ENCODE peak calls at places on chromosomes 5 and 9, in five cellular contexts. V is A549, P is progenitor cell of endocrine pancreas, W is anterior cingulate cortex, N is tibial artery. R is an unnamed sample.

GRCh38 chr9:134433101-134433500 is 106.8 kb downstream of the RXRA start:
- DNase-seq in V (no peak), P (no peak), W (peak), N (peak), R (peak)

GRCh38 chr9:86082870-86083269 is 16.5 kb downstream of the GOLM1 start:
- DNase-seq in V (no peak), P (no peak), W (no peak), N (no peak), R (no peak)

GRCh38 chr9:19269582-19269981 is 39.1 kb downstream of the DENND4C start:
- DNase-seq in V (no peak), P (no peak), W (no peak), N (no peak), R (no peak)

GRCh38 chr9:131382850-131383729 is 10.8 kb upstream of the PRRC2B start:
- DNase-seq in V (peak), P (no peak), W (no peak), N (no peak), R (no peak)

GRCh38 chr5:172059661-172060100 is 53.2 kb upstream of the FBXW11 start:
- DNase-seq in V (peak), P (no peak), W (no peak), N (no peak), R (no peak)

GRCh38 chr9:70046274-70047070 is 2.8 kb downstream of the MAMDC2 start:
- DNase-seq in V (no peak), P (no peak), W (no peak), N (peak), R (no peak)

GRCh38 chr5:191036-191948 is at the start of gene LRRC14B:
- DNase-seq in V (no peak), P (no peak), W (peak), N (peak), R (peak)

GRCh38 chr9:121289554-121290370 is 21.8 kb downstream of the GSN start:
- DNase-seq in V (no peak), P (no peak), W (no peak), N (peak), R (no peak)

GRCh38 chr5:88979244-88979643 is 96.3 kb upstream of the MEF2C start:
- DNase-seq in V (no peak), P (no peak), W (no peak), N (no peak), R (no peak)

GRCh38 chr9:89880721-89881120 is 275.9 kb downstream of the GADD45G start:
- DNase-seq in V (no peak), P (no peak), W (no peak), N (peak), R (no peak)

GRCh38 chr9:109640232-109641078 is 139.5 kb upstream of the PALM2AKAP2 start:
- DNase-seq in V (peak), P (peak), W (peak), N (peak), R (no peak)

GRCh38 chr5:136134653-136135052 is 2.0 kb downstream of the SMAD5 start:
- DNase-seq in V (no peak), P (no peak), W (no peak), N (no peak), R (no peak)

GRCh38 chr9:124018731-124019697 is 7.4 kb downstream of the LHX2 start:
- DNase-seq in V (no peak), P (no peak), W (no peak), N (peak), R (no peak)

GRCh38 chr5:14834062-14834461 is 37.5 kb downstream of the ANKH start:
- DNase-seq in V (no peak), P (no peak), W (no peak), N (no peak), R (no peak)

GRCh38 chr5:137699291-137700281 is 36.3 kb downstream of the KLHL3 start:
- DNase-seq in V (no peak), P (no peak), W (no peak), N (no peak), R (no peak)

GRCh38 chr9:85723220-85723619 is 18.5 kb downstream of the AGTPBP1 start:
- DNase-seq in V (no peak), P (no peak), W (peak), N (no peak), R (no peak)

GRCh38 chr9:129665814-129666511 is 516 bp downstream of the PRRX2 start:
- DNase-seq in V (no peak), P (no peak), W (no peak), N (no peak), R (no peak)

GRCh38 chr5:82551840-82552385 is 273.8 kb upstream of the RPS23 start:
- DNase-seq in V (no peak), P (no peak), W (no peak), N (no peak), R (no peak)

GRCh38 chr5:15500326-15500958 is 462 bp downstream of the FBXL7 start:
- DNase-seq in V (peak), P (peak), W (peak), N (peak), R (no peak)

GRCh38 chr5:84237126-84237525 is 147.6 kb downstream of the EDIL3 start:
- DNase-seq in V (no peak), P (no peak), W (no peak), N (no peak), R (no peak)

GRCh38 chr5:78727786-78728761 is 79.5 kb upstream of the LHFPL2 start:
- DNase-seq in V (peak), P (no peak), W (no peak), N (no peak), R (no peak)

GRCh38 chr5:128632264-128632663 is 94.2 kb upstream of the FBN2 start:
- DNase-seq in V (no peak), P (no peak), W (no peak), N (no peak), R (no peak)

GRCh38 chr5:158484246-158484645 is 615.5 kb downstream of the EBF1 start:
- DNase-seq in V (no peak), P (no peak), W (no peak), N (no peak), R (no peak)

GRCh38 chr5:66021585-66021984 is 95.2 kb downstream of the ERBIN start:
- DNase-seq in V (no peak), P (no peak), W (no peak), N (no peak), R (no peak)

R was measured in caudate nucleus.